ENCODE peak calls at places on chromosomes 7 and 10, in ten cellular contexts. P is lower lobe of right lung, O is small intestine, S is suprapubic skin, Z is iPS-NIHi11, X is IMR-90, K is T1000, T is AML-193, Y is activated gamma-delta T cell, W is astrocyte of the hippocampus. U is an unnamed sample.

GRCh38 chr7:36658603-36659516 is 65.4 kb downstream of the AOAH start:
- DNase-seq in O (peak), P (no peak), S (no peak), Y (no peak), T (no peak), K (peak), W (peak), Z (peak), X (peak), U (peak)

GRCh38 chr7:136956232-136956631 is 87.8 kb downstream of the CHRM2 start:
- DNase-seq in K (no peak), P (no peak), X (peak), T (no peak), Y (no peak), S (no peak), W (peak), O (no peak), Z (no peak), U (no peak)

GRCh38 chr10:90398551-90398950 is 459.3 kb downstream of the HTR7 start:
- DNase-seq in Y (no peak), K (no peak), W (no peak), Z (no peak), T (no peak), P (no peak), S (no peak), O (no peak), X (peak), U (no peak)

GRCh38 chr10:131010965-131011575 is 300.5 kb downstream of the TCERG1L start:
- DNase-seq in S (no peak), T (no peak), P (no peak), Y (no peak), W (no peak), Z (no peak), K (no peak), X (no peak), O (no peak), U (no peak)

GRCh38 chr10:86335831-86336230 is 30.8 kb downstream of the GRID1 start:
- DNase-seq in T (no peak), K (no peak), P (peak), S (peak), O (no peak), W (no peak), Y (no peak), Z (no peak), X (no peak), U (no peak)

GRCh38 chr10:29270883-29271282 is 18.0 kb upstream of the LYZL1 start:
- DNase-seq in P (no peak), K (no peak), X (no peak), Y (no peak), T (no peak), S (no peak), O (no peak), W (no peak), Z (no peak), U (no peak)

GRCh38 chr10:3783721-3784432 is 1.1 kb downstream of the KLF6 start:
- DNase-seq in P (no peak), Z (peak), Y (no peak), O (peak), K (no peak), S (no peak), T (peak), X (peak), W (peak), U (no peak)

GRCh38 chr10:47253651-47254375 is 46.2 kb upstream of the GDF10 start:
- DNase-seq in O (no peak), X (peak), Z (peak), Y (no peak), T (no peak), P (no peak), K (no peak), S (no peak), W (peak), U (no peak)

GRCh38 chr10:62005281-62005680 is 103.8 kb downstream of the ARID5B start:
- DNase-seq in T (no peak), O (no peak), P (no peak), S (no peak), W (no peak), X (peak), K (no peak), Y (no peak), Z (no peak), U (no peak)

GRCh38 chr7:98265841-98266271 is 13.8 kb upstream of the TECPR1 start:
- DNase-seq in X (peak), T (no peak), Y (no peak), P (no peak), W (peak), S (no peak), Z (no peak), K (no peak), O (no peak), U (peak)

GRCh38 chr7:151857412-151857811 is 19.5 kb downstream of the PRKAG2 start:
- DNase-seq in S (no peak), Y (no peak), O (no peak), P (peak), W (no peak), X (no peak), T (no peak), K (no peak), Z (no peak), U (no peak)

GRCh38 chr7:40234046-40234445 is 99.2 kb downstream of the SUGCT start:
- DNase-seq in O (peak), W (no peak), P (no peak), K (no peak), Z (no peak), S (no peak), T (no peak), Y (no peak), X (no peak), U (no peak)

U was measured in ACHN.